ENCODE peak calls at places on chromosomes 16 and 17, in six cellular contexts. P, R, S, T, W and B are unnamed samples.

GRCh38 chr17:75877752-75878173 is 618 bp downstream of the TRIM47 start:
- DNase-seq in R (peak; percentile 69), T (peak; percentile 27), S (peak; percentile 44), W (peak; percentile 69), P (peak; percentile 82), B (peak; percentile 65)

GRCh38 chr17:43018932-43019331 is 3.3 kb downstream of the VAT1 start:
- DNase-seq in W (no peak), T (no peak), P (peak; percentile 82), R (no peak), S (no peak), B (no peak)

GRCh38 chr16:27383511-27384243 is 18.3 kb upstream of the IL21R start:
- DNase-seq in P (no peak), S (no peak), W (no peak), R (no peak), T (no peak), B (peak; percentile 2)

GRCh38 chr16:51084074-51084928 is 66.8 kb downstream of the SALL1 start:
- DNase-seq in W (no peak), P (no peak), R (no peak), T (no peak), S (no peak), B (no peak)

GRCh38 chr17:73493212-73493814 is 150.9 kb downstream of the SDK2 start:
- DNase-seq in P (no peak), S (no peak), R (no peak), T (peak; percentile 91), W (no peak), B (no peak)

GRCh38 chr17:71115669-71115972 is 946.3 kb downstream of the KCNJ2 start:
- DNase-seq in R (no peak), P (no peak), T (no peak), W (no peak), S (no peak), B (no peak)

GRCh38 chr17:79049821-79050220 is 24.8 kb upstream of the ENGASE start:
- DNase-seq in T (no peak), R (no peak), P (no peak), W (no peak), S (no peak), B (no peak)

GRCh38 chr16:4315185-4316102 is at the start of gene GLIS2:
- DNase-seq in P (peak; percentile 89), S (no peak), T (no peak), R (peak; percentile 70), W (peak; percentile 50), B (peak; percentile 38)

GRCh38 chr16:57801098-57801855 is 1.0 kb downstream of the KIFC3 start:
- DNase-seq in P (peak; percentile 89), W (no peak), T (no peak), R (peak; percentile 74), S (no peak), B (no peak)

GRCh38 chr16:84810518-84811273 is 9.1 kb upstream of the CRISPLD2 start:
- DNase-seq in S (no peak), P (peak; percentile 56), R (no peak), T (no peak), W (no peak), B (no peak)